ENCODE peak calls at places on chromosome 17, in five cellular contexts. U, F, R, Y and I are unnamed samples.

GRCh38 chr17:57987582-57988300 is at the start of gene VEZF1:
- DNase-seq in Y (peak; percentile 72), F (peak; percentile 85), R (peak; percentile 70), U (no peak), I (peak; percentile 73)

GRCh38 chr17:44278006-44278405 is 10.1 kb upstream of the SLC4A1 start:
- DNase-seq in Y (no peak), U (no peak), F (no peak), R (no peak), I (no peak)

GRCh38 chr17:9226794-9227135 is 205.5 kb downstream of the NTN1 start:
- DNase-seq in Y (no peak), R (peak; percentile 38), U (no peak), F (no peak), I (no peak)

GRCh38 chr17:21167303-21167702 is 40.5 kb downstream of the DHRS7B start:
- DNase-seq in F (no peak), Y (no peak), U (no peak), R (no peak), I (no peak)

GRCh38 chr17:14351493-14351892 is 50.6 kb downstream of the HS3ST3B1 start:
- DNase-seq in R (no peak), Y (no peak), F (no peak), U (no peak), I (no peak)

GRCh38 chr17:80652751-80653330 is 108.2 kb downstream of the RPTOR start:
- DNase-seq in F (no peak), Y (no peak), R (no peak), U (no peak), I (no peak)

GRCh38 chr17:66726371-66726770 is 108.5 kb upstream of the CACNG5 start:
- DNase-seq in R (no peak), F (no peak), Y (no peak), U (no peak), I (no peak)

GRCh38 chr17:41625602-41626001 is 1.2 kb upstream of the KRT17 start:
- DNase-seq in F (no peak), Y (no peak), U (no peak), R (no peak), I (no peak)